ENCODE peak calls at places on chromosomes 13 and 19, in six cellular contexts. One of them, this sample, is unnamed.

GRCh38 chr13:33577037-33577436 is 240.9 kb upstream of the RFC3 start:
- DNase-seq in skeletal muscle cell: no peak
- DNase-seq in posterior vena cava: no peak
- DNase-seq in Right ventricle myocardium superior: no peak
- DNase-seq in left ventricle myocardium inferior: no peak
- DNase-seq in activated CD8-positive, alpha-beta memory T cell treated with anti-CD3 and anti-CD28 coated beads, Interleukin-2, amount 10 ng/mL, durations not matched to agents 7 days and 5 days: no peak
- DNase-seq in this sample: no peak

GRCh38 chr19:28472843-28473242 is 740.1 kb downstream of the UQCRFS1 start:
- DNase-seq in posterior vena cava: peak; percentile 82
- DNase-seq in left ventricle myocardium inferior: peak; percentile 36
- DNase-seq in activated CD8-positive, alpha-beta memory T cell treated with anti-CD3 and anti-CD28 coated beads, Interleukin-2, amount 10 ng/mL, durations not matched to agents 7 days and 5 days: no peak
- DNase-seq in Right ventricle myocardium superior: peak; percentile 71
- DNase-seq in skeletal muscle cell: no peak
- DNase-seq in this sample: peak; percentile 50

GRCh38 chr13:33375421-33375820 is 89.9 kb upstream of the STARD13 start:
- DNase-seq in posterior vena cava: no peak
- DNase-seq in skeletal muscle cell: no peak
- DNase-seq in left ventricle myocardium inferior: no peak
- DNase-seq in activated CD8-positive, alpha-beta memory T cell treated with anti-CD3 and anti-CD28 coated beads, Interleukin-2, amount 10 ng/mL, durations not matched to agents 7 days and 5 days: no peak
- DNase-seq in Right ventricle myocardium superior: no peak
- DNase-seq in this sample: no peak

GRCh38 chr19:48480151-48480475 is 10.9 kb downstream of the CYTH2 start:
- DNase-seq in posterior vena cava: peak; percentile 92
- DNase-seq in activated CD8-positive, alpha-beta memory T cell treated with anti-CD3 and anti-CD28 coated beads, Interleukin-2, amount 10 ng/mL, durations not matched to agents 7 days and 5 days: no peak
- DNase-seq in left ventricle myocardium inferior: peak; percentile 70
- DNase-seq in skeletal muscle cell: no peak
- DNase-seq in Right ventricle myocardium superior: peak; percentile 81
- DNase-seq in this sample: no peak

GRCh38 chr19:47227347-47228167 is 3.4 kb downstream of the BBC3 start:
- DNase-seq in activated CD8-positive, alpha-beta memory T cell treated with anti-CD3 and anti-CD28 coated beads, Interleukin-2, amount 10 ng/mL, durations not matched to agents 7 days and 5 days: peak; percentile 83
- DNase-seq in left ventricle myocardium inferior: peak; percentile 93
- DNase-seq in skeletal muscle cell: peak; percentile 89
- DNase-seq in Right ventricle myocardium superior: peak; percentile 94
- DNase-seq in posterior vena cava: peak; percentile 97
- DNase-seq in this sample: peak; percentile 80

GRCh38 chr19:55172741-55173140 is 6.3 kb upstream of the DNAAF3 start:
- DNase-seq in activated CD8-positive, alpha-beta memory T cell treated with anti-CD3 and anti-CD28 coated beads, Interleukin-2, amount 10 ng/mL, durations not matched to agents 7 days and 5 days: no peak
- DNase-seq in skeletal muscle cell: no peak
- DNase-seq in Right ventricle myocardium superior: no peak
- DNase-seq in left ventricle myocardium inferior: no peak
- DNase-seq in posterior vena cava: no peak
- DNase-seq in this sample: no peak

GRCh38 chr19:45922281-45922680 is 7.7 kb upstream of the NANOS2 start:
- DNase-seq in posterior vena cava: no peak
- DNase-seq in skeletal muscle cell: no peak
- DNase-seq in activated CD8-positive, alpha-beta memory T cell treated with anti-CD3 and anti-CD28 coated beads, Interleukin-2, amount 10 ng/mL, durations not matched to agents 7 days and 5 days: no peak
- DNase-seq in Right ventricle myocardium superior: no peak
- DNase-seq in left ventricle myocardium inferior: no peak
- DNase-seq in this sample: no peak

GRCh38 chr19:49613374-49613773 is 22.4 kb downstream of the PRR12 start:
- DNase-seq in left ventricle myocardium inferior: no peak
- DNase-seq in Right ventricle myocardium superior: no peak
- DNase-seq in posterior vena cava: no peak
- DNase-seq in activated CD8-positive, alpha-beta memory T cell treated with anti-CD3 and anti-CD28 coated beads, Interleukin-2, amount 10 ng/mL, durations not matched to agents 7 days and 5 days: no peak
- DNase-seq in skeletal muscle cell: no peak
- DNase-seq in this sample: peak; percentile 83

GRCh38 chr19:45782820-45783785 is 813 bp upstream of the DMPK start:
- DNase-seq in activated CD8-positive, alpha-beta memory T cell treated with anti-CD3 and anti-CD28 coated beads, Interleukin-2, amount 10 ng/mL, durations not matched to agents 7 days and 5 days: no peak
- DNase-seq in left ventricle myocardium inferior: peak; percentile 85
- DNase-seq in skeletal muscle cell: no peak
- DNase-seq in posterior vena cava: peak; percentile 90
- DNase-seq in Right ventricle myocardium superior: peak; percentile 89
- DNase-seq in this sample: peak; percentile 70

GRCh38 chr19:12543855-12544254 is 7.4 kb downstream of the ZNF564 start:
- DNase-seq in activated CD8-positive, alpha-beta memory T cell treated with anti-CD3 and anti-CD28 coated beads, Interleukin-2, amount 10 ng/mL, durations not matched to agents 7 days and 5 days: no peak
- DNase-seq in posterior vena cava: no peak
- DNase-seq in skeletal muscle cell: no peak
- DNase-seq in Right ventricle myocardium superior: no peak
- DNase-seq in left ventricle myocardium inferior: no peak
- DNase-seq in this sample: no peak

GRCh38 chr13:29522044-29522685 is 73.3 kb downstream of the SLC7A1 start:
- DNase-seq in posterior vena cava: peak; percentile 79
- DNase-seq in left ventricle myocardium inferior: no peak
- DNase-seq in Right ventricle myocardium superior: no peak
- DNase-seq in activated CD8-positive, alpha-beta memory T cell treated with anti-CD3 and anti-CD28 coated beads, Interleukin-2, amount 10 ng/mL, durations not matched to agents 7 days and 5 days: no peak
- DNase-seq in skeletal muscle cell: peak; percentile 97
- DNase-seq in this sample: no peak

GRCh38 chr19:8500158-8500557 is 2.3 kb downstream of the PRAM1 start:
- DNase-seq in left ventricle myocardium inferior: no peak
- DNase-seq in Right ventricle myocardium superior: no peak
- DNase-seq in activated CD8-positive, alpha-beta memory T cell treated with anti-CD3 and anti-CD28 coated beads, Interleukin-2, amount 10 ng/mL, durations not matched to agents 7 days and 5 days: no peak
- DNase-seq in posterior vena cava: no peak
- DNase-seq in skeletal muscle cell: no peak
- DNase-seq in this sample: no peak

GRCh38 chr13:44732503-44733098 is 156.5 kb upstream of the TSC22D1 start:
- DNase-seq in left ventricle myocardium inferior: no peak
- DNase-seq in skeletal muscle cell: no peak
- DNase-seq in activated CD8-positive, alpha-beta memory T cell treated with anti-CD3 and anti-CD28 coated beads, Interleukin-2, amount 10 ng/mL, durations not matched to agents 7 days and 5 days: no peak
- DNase-seq in Right ventricle myocardium superior: no peak
- DNase-seq in posterior vena cava: no peak
- DNase-seq in this sample: no peak

GRCh38 chr13:44904982-44905381 is 84.3 kb downstream of the NUFIP1 start:
- DNase-seq in activated CD8-positive, alpha-beta memory T cell treated with anti-CD3 and anti-CD28 coated beads, Interleukin-2, amount 10 ng/mL, durations not matched to agents 7 days and 5 days: no peak
- DNase-seq in Right ventricle myocardium superior: peak; percentile 69
- DNase-seq in posterior vena cava: peak; percentile 91
- DNase-seq in skeletal muscle cell: peak; percentile 91
- DNase-seq in left ventricle myocardium inferior: peak; percentile 40
- DNase-seq in this sample: peak; percentile 47

GRCh38 chr19:38655148-38655824 is 7.8 kb downstream of the ACTN4 start:
- DNase-seq in posterior vena cava: no peak
- DNase-seq in Right ventricle myocardium superior: no peak
- DNase-seq in skeletal muscle cell: no peak
- DNase-seq in left ventricle myocardium inferior: no peak
- DNase-seq in activated CD8-positive, alpha-beta memory T cell treated with anti-CD3 and anti-CD28 coated beads, Interleukin-2, amount 10 ng/mL, durations not matched to agents 7 days and 5 days: peak; percentile 68
- DNase-seq in this sample: no peak